ENCODE peak calls at places on chromosome 15, in ten cellular contexts. A is M059J; L is posterior vena cava; Q is T-helper 1 cell; J is stimulated activated CD4-positive, alpha-beta T cell treated with anti-CD3 and anti-CD28 coated beads, Interleukin-1b, Interleukin-23, amount 100 ng/mL, for 1 hour; F is NCI-H1105 treated with DMSO at 0.1 percent for 48 hours; Z is stimulated activated naive CD4-positive, alpha-beta T cell; Y is naive B cell; E is H4; U is foreskin fibroblast. W is an unnamed sample.

GRCh38 chr15:41513282-41514227 is at the start of gene LTK:
- DNase-seq in Q (no peak), J (no peak), Z (no peak), U (peak), A (no peak), F (no peak), L (no peak), Y (no peak), E (peak), W (no peak)

GRCh38 chr15:34241376-34242350 is 16.8 kb downstream of the EMC4 start:
- DNase-seq in Z (no peak), F (peak), E (no peak), Y (peak), A (peak), L (no peak), Q (peak), U (peak), J (no peak), W (no peak)

GRCh38 chr15:98651581-98652220 is 3.4 kb downstream of the IGF1R start:
- DNase-seq in Y (no peak), E (no peak), Q (no peak), Z (no peak), U (peak), L (no peak), F (no peak), A (no peak), J (no peak), W (no peak)

GRCh38 chr15:58139631-58140522 is 1.7 kb downstream of the AQP9 start:
- DNase-seq in A (no peak), E (no peak), Z (no peak), Y (no peak), F (no peak), L (no peak), Q (no peak), J (no peak), U (peak), W (no peak)

GRCh38 chr15:72195101-72195511 is 2.5 kb downstream of the GRAMD2A start:
- DNase-seq in E (no peak), Z (no peak), F (no peak), Q (no peak), Y (no peak), A (peak), J (no peak), L (no peak), U (no peak), W (no peak)

GRCh38 chr15:96409231-96410138 is 79.0 kb downstream of the NR2F2 start:
- DNase-seq in A (no peak), J (no peak), Z (no peak), L (no peak), F (no peak), E (no peak), Q (no peak), Y (no peak), U (peak), W (peak)

GRCh38 chr15:64426845-64427465 is 33.4 kb upstream of the ZNF609 start:
- DNase-seq in J (no peak), Y (no peak), L (no peak), Q (no peak), A (peak), U (peak), E (peak), F (peak), Z (no peak), W (no peak)

GRCh38 chr15:99068186-99068585 is 36.7 kb upstream of the SYNM start:
- DNase-seq in E (no peak), J (no peak), Z (no peak), Q (no peak), F (no peak), L (no peak), U (no peak), Y (no peak), A (no peak), W (no peak)

GRCh38 chr15:42385980-42386695 is 26.8 kb downstream of the CAPN3 start:
- DNase-seq in A (no peak), Z (no peak), E (no peak), Q (no peak), Y (no peak), J (no peak), U (no peak), L (no peak), F (no peak), W (peak)

GRCh38 chr15:90291679-90292356 is 26.3 kb downstream of the NGRN start:
- DNase-seq in Q (no peak), J (no peak), A (peak), U (no peak), L (no peak), F (no peak), Y (no peak), E (peak), Z (no peak), W (no peak)

GRCh38 chr15:40878785-40879184 is 4.8 kb upstream of the RHOV start:
- DNase-seq in J (no peak), U (peak), Y (no peak), A (peak), L (peak), Q (peak), E (no peak), Z (no peak), F (no peak), W (peak)

GRCh38 chr15:85401108-85401765 is 20.8 kb downstream of the AKAP13 start:
- DNase-seq in Z (no peak), A (peak), Y (peak), U (no peak), F (no peak), L (no peak), Q (no peak), E (no peak), J (no peak), W (no peak)

GRCh38 chr15:84082739-84083138 is 152.8 kb upstream of the GOLGA6L4 start:
- DNase-seq in U (no peak), F (no peak), L (no peak), Q (no peak), Z (no peak), J (no peak), A (no peak), E (no peak), Y (no peak), W (no peak)

GRCh38 chr15:29095746-29096145 is 173.9 kb downstream of the NSMCE3 start:
- DNase-seq in Q (no peak), F (no peak), U (no peak), J (no peak), E (no peak), Z (no peak), Y (no peak), L (peak), A (no peak), W (peak)

GRCh38 chr15:55770808-55771207 is 27.9 kb upstream of the PRTG start:
- DNase-seq in L (no peak), J (no peak), A (no peak), U (peak), Y (no peak), Q (no peak), Z (no peak), E (no peak), F (no peak), W (no peak)

GRCh38 chr15:75809986-75810750 is 33.1 kb upstream of the UBE2Q2 start:
- DNase-seq in J (no peak), Z (no peak), Q (no peak), F (peak), Y (no peak), L (no peak), U (peak), A (peak), E (peak), W (no peak)

GRCh38 chr15:33448961-33449611 is 138.3 kb downstream of the RYR3 start:
- DNase-seq in U (no peak), Q (no peak), Y (no peak), Z (no peak), E (peak), F (no peak), A (no peak), L (no peak), J (no peak), W (no peak)

GRCh38 chr15:63909819-63910437 is 76.2 kb upstream of the HERC1 start:
- DNase-seq in U (peak), Z (no peak), A (peak), Q (no peak), E (no peak), J (no peak), Y (no peak), F (no peak), L (no peak), W (no peak)

W was measured in RWPE2.